ENCODE peak calls at places on chromosomes 5 and 9, in ten cellular contexts. D, Y, X, R, H, G, O, I, P and M are unnamed samples.

GRCh38 chr5:167147879-167148278 is 1143.6 kb upstream of the WWC1 start:
- DNase-seq in D (no peak), Y (no peak), X (no peak), R (no peak), H (no peak), G (no peak), O (no peak), I (no peak), P (no peak), M (peak; percentile 3)

GRCh38 chr9:88056876-88057275 is 81.4 kb downstream of the SPATA31C2 start:
- DNase-seq in D (no peak), Y (no peak), X (no peak), R (peak; percentile 57), H (peak; percentile 65), G (peak; percentile 58), O (peak; percentile 62), I (no peak), P (no peak), M (peak; percentile 43)

GRCh38 chr9:7710686-7711085 is 88.9 kb downstream of the DMAC1 start:
- DNase-seq in D (no peak), Y (no peak), X (no peak), R (no peak), H (no peak), G (no peak), O (no peak), I (no peak), P (no peak), M (no peak)

GRCh38 chr9:2024888-2025781 is 10.0 kb downstream of the SMARCA2 start:
- DNase-seq in D (no peak), Y (no peak), X (no peak), R (no peak), H (no peak), G (no peak), O (no peak), I (no peak), P (no peak), M (no peak)

GRCh38 chr5:77181173-77181572 is 29.3 kb upstream of the PDE8B start:
- DNase-seq in D (no peak), Y (no peak), X (no peak), R (no peak), H (no peak), G (no peak), O (no peak), I (no peak), P (no peak), M (no peak)

GRCh38 chr9:22169732-22170131 is 160.6 kb upstream of the CDKN2B start:
- DNase-seq in D (no peak), Y (no peak), X (no peak), R (no peak), H (no peak), G (no peak), O (no peak), I (no peak), P (no peak), M (no peak)

GRCh38 chr9:23220171-23220570 is 605.9 kb downstream of the ELAVL2 start:
- DNase-seq in D (no peak), Y (no peak), X (no peak), R (no peak), H (no peak), G (no peak), O (no peak), I (no peak), P (no peak), M (no peak)

GRCh38 chr9:109708507-109708945 is 71.5 kb upstream of the PALM2AKAP2 start:
- DNase-seq in D (no peak), Y (no peak), X (no peak), R (no peak), H (no peak), G (peak; percentile 28), O (no peak), I (no peak), P (no peak), M (no peak)

GRCh38 chr5:4130819-4131218 is 535.2 kb downstream of the IRX1 start:
- DNase-seq in D (no peak), Y (no peak), X (no peak), R (no peak), H (no peak), G (no peak), O (no peak), I (no peak), P (no peak), M (no peak)

GRCh38 chr5:140117523-140117922 is 3.6 kb downstream of the PURA start:
- DNase-seq in D (no peak), Y (no peak), X (no peak), R (no peak), H (no peak), G (no peak), O (no peak), I (no peak), P (no peak), M (no peak)

GRCh38 chr5:98397081-98397480 is 376.4 kb upstream of the RGMB start:
- DNase-seq in D (no peak), Y (no peak), X (no peak), R (no peak), H (peak; percentile 26), G (peak; percentile 52), O (no peak), I (no peak), P (no peak), M (peak; percentile 15)

GRCh38 chr9:113675475-113675941 is 200.6 kb upstream of the ZNF618 start:
- DNase-seq in D (peak; percentile 78), Y (peak; percentile 62), X (no peak), R (peak; percentile 39), H (peak; percentile 86), G (peak; percentile 100), O (peak; percentile 83), I (no peak), P (peak; percentile 34), M (peak; percentile 99)

GRCh38 chr5:2207966-2208544 is 325.3 kb upstream of the IRX4 start:
- DNase-seq in D (no peak), Y (no peak), X (no peak), R (no peak), H (peak; percentile 8), G (no peak), O (peak; percentile 54), I (no peak), P (no peak), M (no peak)

GRCh38 chr9:4146293-4146692 is 153.6 kb downstream of the GLIS3 start:
- DNase-seq in D (no peak), Y (no peak), X (no peak), R (no peak), H (no peak), G (no peak), O (no peak), I (no peak), P (no peak), M (no peak)

GRCh38 chr5:39503148-39503547 is 78.4 kb upstream of the DAB2 start:
- DNase-seq in D (peak; percentile 61), Y (peak; percentile 45), X (no peak), R (no peak), H (no peak), G (peak; percentile 75), O (no peak), I (no peak), P (peak; percentile 31), M (no peak)

GRCh38 chr5:119386945-119387344 is 31.1 kb downstream of the TNFAIP8 start:
- DNase-seq in D (no peak), Y (no peak), X (no peak), R (peak; percentile 41), H (no peak), G (peak; percentile 46), O (no peak), I (no peak), P (no peak), M (peak; percentile 71)

DNA sequence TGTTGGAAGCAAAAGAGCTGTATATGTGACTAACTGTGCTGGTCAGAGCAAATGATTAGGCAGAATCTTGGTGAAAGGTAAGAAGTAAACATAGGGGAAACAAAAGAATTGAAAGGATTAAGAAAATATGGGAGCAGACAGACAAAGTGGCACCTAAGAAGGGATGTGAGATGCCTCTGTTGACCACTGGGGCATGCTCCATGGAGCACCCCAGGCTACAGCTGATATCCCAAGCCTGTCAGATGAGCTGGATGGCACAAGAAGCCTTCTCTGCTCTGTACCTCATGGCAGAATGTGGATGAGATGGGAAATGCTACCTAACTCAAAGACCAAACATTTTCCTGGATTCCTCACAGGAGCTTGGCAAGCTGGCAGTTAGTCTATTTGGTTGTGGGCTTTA is 89.3 kb upstream of the SLIT3 start:
- DNase-seq in D (no peak), Y (no peak), X (no peak), R (no peak), H (no peak), G (no peak), O (no peak), I (no peak), P (no peak), M (no peak)
- TF ChIP-seq CTCF in D (no peak), Y (no peak), X (no peak), R (no peak), H (peak; percentile 19), G (no peak), O (no peak), I (no peak), P (no peak), M (no peak)

DNA sequence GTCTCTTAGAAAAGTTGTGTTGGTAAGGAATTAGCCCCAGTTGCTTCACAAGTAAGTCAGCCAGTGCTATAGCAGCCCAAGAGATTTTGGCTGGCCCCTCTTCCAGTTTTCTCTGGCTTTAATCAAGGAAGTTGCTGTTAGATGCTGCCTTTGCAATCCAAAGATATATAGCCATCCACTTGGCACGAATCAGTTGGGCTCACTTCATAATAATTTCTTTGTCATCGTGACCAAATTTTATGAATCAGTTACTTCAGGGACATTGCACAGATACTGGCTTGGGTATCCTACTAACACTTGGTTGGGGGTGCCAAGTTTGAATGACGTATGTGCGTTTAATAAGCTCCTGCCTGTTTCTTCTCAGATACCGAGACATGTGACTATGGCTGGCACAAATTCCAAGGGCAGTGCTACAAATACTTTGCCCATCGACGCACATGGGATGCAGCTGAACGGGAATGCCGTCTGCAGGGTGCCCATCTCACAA is 81.5 kb downstream of the VCAN start:
- DNase-seq in D (peak; percentile 48), Y (no peak), X (no peak), R (no peak), H (no peak), G (peak; percentile 22), O (no peak), I (no peak), P (no peak), M (no peak)
- H3K36me3 ChIP-seq in D (no peaks in the 10 kb centered on the region), Y (no peaks in the 10 kb centered on the region), X (no peaks in the 10 kb centered on the region), R (no peaks in the 10 kb centered on the region), H (peaks cover 7% of the 10 kb centered on the region), G (peaks cover 14% of the 10 kb centered on the region), O (no peaks in the 10 kb centered on the region), I (no peaks in the 10 kb centered on the region), P (no peaks in the 10 kb centered on the region), M (peaks cover 87% of the 10 kb centered on the region)

GRCh38 chr9:72753261-72753893 is 199.5 kb downstream of the ALDH1A1 start:
- DNase-seq in D (no peak), Y (no peak), X (no peak), R (peak; percentile 46), H (no peak), G (peak; percentile 31), O (peak; percentile 4), I (no peak), P (no peak), M (peak; percentile 3)
- TF ChIP-seq CTCF in D (no peak), Y (no peak), X (no peak), R (peak; percentile 50), H (peak; percentile 48), G (peak; percentile 64), O (peak; percentile 46), I (no peak), P (peak; percentile 21), M (peak; percentile 56)

DNA sequence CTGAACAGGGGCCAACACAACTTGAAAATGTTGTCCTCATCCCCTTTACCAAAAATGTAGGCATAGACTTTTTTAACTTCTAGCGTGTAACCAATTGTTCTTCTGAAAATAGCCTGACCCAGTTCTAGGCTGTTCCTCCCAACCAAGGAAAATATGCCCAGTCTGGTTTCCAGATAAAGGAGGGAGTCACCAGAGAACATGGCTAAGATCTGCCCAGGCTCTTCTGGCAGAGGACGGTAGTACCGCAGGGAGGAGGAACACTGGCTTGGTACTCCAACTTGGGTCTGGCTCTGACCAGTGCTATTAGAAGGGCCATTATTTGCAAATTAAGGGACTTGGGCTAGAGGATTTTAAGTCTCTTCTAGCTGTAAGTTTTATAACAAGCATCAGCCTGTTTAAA is 63.1 kb downstream of the GRAMD2B start:
- DNase-seq in D (no peak), Y (no peak), X (no peak), R (no peak), H (no peak), G (no peak), O (no peak), I (no peak), P (no peak), M (no peak)
- H3K36me3 ChIP-seq in D (no peaks in the 10 kb centered on the region), Y (peaks cover 12% of the 10 kb centered on the region), X (peaks cover 8% of the 10 kb centered on the region), R (peaks cover 7% of the 10 kb centered on the region), H (peaks cover 49% of the 10 kb centered on the region), G (peaks cover 8% of the 10 kb centered on the region), O (peaks cover 61% of the 10 kb centered on the region), I (peaks cover 23% of the 10 kb centered on the region), P (no peaks in the 10 kb centered on the region), M (peaks cover 70% of the 10 kb centered on the region)